ENCODE peak calls at places on chromosomes 11 and 22, in nine cellular contexts. A, R, K, E, Q, U, C, I and O are unnamed samples.

GRCh38 chr11:13868710-13869403 is 93.7 kb upstream of the SPON1 start:
- DNase-seq in E (no peak), C (no peak), U (no peak), R (peak), Q (no peak), K (no peak), I (no peak), A (no peak), O (peak)

GRCh38 chr22:47128216-47129215 is 366.1 kb downstream of the TBC1D22A start:
- DNase-seq in E (no peak), K (no peak), U (peak), R (no peak), C (no peak), Q (peak), I (no peak), A (no peak), O (no peak)

GRCh38 chr22:43000441-43001175 is 14.3 kb downstream of the PACSIN2 start:
- DNase-seq in R (no peak), C (no peak), K (no peak), U (no peak), E (no peak), A (no peak), I (no peak), Q (no peak), O (no peak)

GRCh38 chr11:44726278-44727113 is at the start of gene TSPAN18:
- DNase-seq in A (no peak), Q (peak), U (no peak), R (no peak), E (no peak), C (peak), K (peak), I (peak), O (no peak)

GRCh38 chr22:28855355-28856094 is 27.8 kb upstream of the ZNRF3 start:
- DNase-seq in I (peak), U (no peak), C (peak), A (peak), R (peak), K (peak), Q (no peak), E (peak), O (peak)

GRCh38 chr22:45112136-45112879 is 51.4 kb upstream of the NUP50 start:
- DNase-seq in I (no peak), Q (no peak), C (no peak), R (peak), U (no peak), K (no peak), E (no peak), A (no peak), O (peak)

GRCh38 chr22:49585695-49586243 is 241.9 kb downstream of the BRD1 start:
- DNase-seq in I (no peak), C (no peak), K (no peak), A (no peak), R (no peak), E (no peak), Q (no peak), U (no peak), O (no peak)

GRCh38 chr11:73929388-73929787 is 21.4 kb upstream of the DNAJB13 start:
- DNase-seq in Q (no peak), C (no peak), K (no peak), I (no peak), E (no peak), U (no peak), R (no peak), A (no peak), O (no peak)

GRCh38 chr22:20128902-20129746 is 2.5 kb upstream of the ZDHHC8 start:
- DNase-seq in A (peak), R (no peak), U (peak), I (no peak), K (peak), Q (peak), C (peak), E (no peak), O (no peak)

GRCh38 chr11:67463186-67463585 is 5.9 kb downstream of the TMEM134 start:
- DNase-seq in K (no peak), Q (no peak), E (no peak), R (no peak), U (no peak), C (no peak), A (no peak), I (no peak), O (no peak)

GRCh38 chr11:117442049-117442868 is 114.6 kb downstream of the CEP164 start:
- DNase-seq in I (no peak), K (no peak), A (no peak), R (no peak), E (no peak), C (no peak), Q (no peak), U (no peak), O (no peak)

GRCh38 chr11:117445097-117445658 is 117.5 kb downstream of the CEP164 start:
- DNase-seq in E (no peak), Q (no peak), C (no peak), A (no peak), I (no peak), K (no peak), R (no peak), U (no peak), O (no peak)

GRCh38 chr11:117442869-117443239 is 115.2 kb downstream of the CEP164 start:
- DNase-seq in C (no peak), E (no peak), R (no peak), I (no peak), Q (no peak), U (no peak), K (no peak), A (no peak), O (no peak)

GRCh38 chr11:117444256-117445096 is 116.8 kb downstream of the CEP164 start:
- DNase-seq in I (no peak), U (no peak), E (no peak), K (no peak), Q (no peak), A (no peak), R (no peak), C (no peak), O (no peak)

GRCh38 chr11:117443269-117444186 is 115.9 kb downstream of the CEP164 start:
- DNase-seq in R (no peak), K (peak), U (no peak), C (peak), I (no peak), Q (peak), E (peak), A (peak), O (peak)
- TF ChIP-seq CTCF in R (peak), K (peak), U (peak), C (peak), I (no peak), Q (peak), E (peak), A (no peak), O (no peak)

DNA sequence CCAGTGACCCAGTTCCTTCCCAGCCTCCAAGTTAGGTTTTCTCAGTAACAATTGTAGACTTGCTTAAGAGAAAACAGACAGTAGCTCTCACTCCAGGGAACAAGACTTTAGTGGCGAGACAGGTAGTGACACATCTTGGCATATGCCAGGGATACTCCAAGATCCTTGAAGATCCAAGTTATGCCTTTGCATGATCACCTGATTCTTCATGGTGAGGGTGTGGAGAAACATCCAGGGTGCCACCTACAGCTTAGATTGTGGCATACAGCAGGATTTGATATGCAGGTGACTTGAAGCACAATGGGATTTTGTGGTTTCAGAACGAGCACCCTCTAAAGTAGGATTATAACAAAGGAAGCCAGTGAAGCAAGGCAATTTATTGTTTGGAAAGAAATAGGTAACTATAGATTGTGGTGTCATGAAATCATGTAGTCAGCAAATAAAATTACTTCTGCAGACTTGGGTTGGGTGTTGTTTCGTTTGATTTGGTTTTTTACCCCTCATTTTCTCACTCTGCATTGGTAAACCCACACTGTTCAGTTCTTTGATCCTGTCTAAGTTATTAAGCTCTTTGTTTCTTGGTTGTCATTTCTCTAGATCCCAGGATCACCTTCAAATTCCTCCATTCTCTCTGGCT is 9.2 kb downstream of the POU2AF3 start:
- DNase-seq in A (no peak), I (no peak), C (no peak), E (no peak), K (no peak), Q (no peak), R (no peak), U (no peak), O (no peak)
- TF ChIP-seq CTCF in A (no peak), I (no peak), C (no peak), E (no peak), K (peak), Q (no peak), R (no peak), U (no peak), O (no peak)

GRCh38 chr22:19036523-19037273 is 85.5 kb downstream of the DGCR2 start:
- DNase-seq in Q (no peak), R (no peak), C (no peak), I (no peak), E (peak), U (peak), K (peak), A (no peak), O (no peak)
- TF ChIP-seq CTCF in Q (no peak), R (peak), C (peak), I (no peak), E (no peak), U (peak), K (peak), A (no peak), O (peak)

DNA sequence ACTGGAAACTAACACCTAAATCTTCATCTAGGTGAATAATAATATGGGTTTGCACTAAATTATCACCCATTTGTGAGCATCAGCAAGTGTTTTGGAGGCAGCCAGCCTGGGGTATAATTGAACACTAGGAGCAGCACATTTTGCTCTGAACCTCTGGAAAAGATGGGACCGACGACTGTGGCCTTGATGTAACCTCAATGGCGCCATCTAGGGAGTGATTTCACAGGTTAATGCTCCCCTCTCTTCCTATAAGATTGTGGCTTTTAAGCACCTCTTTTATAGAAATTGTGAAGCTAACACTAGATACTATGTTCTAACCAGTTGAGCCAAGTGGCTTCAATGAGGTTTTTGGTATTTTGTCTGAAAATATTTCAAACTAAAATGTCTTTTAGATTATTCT is 203.7 kb downstream of the NELL1 start:
- DNase-seq in R (peak), A (no peak), I (no peak), Q (no peak), E (no peak), K (peak), U (no peak), C (peak), O (no peak)
- TF ChIP-seq CTCF in R (no peak), A (no peak), I (no peak), Q (peak), E (peak), K (peak), U (peak), C (no peak), O (no peak)